ENCODE peak calls at places on chromosomes 6 and 20, in four cellular contexts. One of them, this sample, is unnamed.

GRCh38 chr6:37141291-37142046 is 28.5 kb upstream of the PIM1 start:
- DNase-seq in HepG2: no peak
- DNase-seq in GM12878: no peak
- DNase-seq in K562: no peak
- DNase-seq in this sample: no peak

GRCh38 chr6:148085651-148086321 is 256.9 kb upstream of the SASH1 start:
- DNase-seq in K562: no peak
- DNase-seq in GM12878: no peak
- DNase-seq in HepG2: no peak
- DNase-seq in this sample: no peak

GRCh38 chr20:16821211-16822089 is 73.3 kb downstream of the OTOR start:
- DNase-seq in GM12878: no peak
- DNase-seq in HepG2: peak
- DNase-seq in K562: peak
- DNase-seq in this sample: peak

GRCh38 chr6:11869656-11870340 is 91.2 kb upstream of the ADTRP start:
- DNase-seq in GM12878: no peak
- DNase-seq in HepG2: no peak
- DNase-seq in K562: no peak
- DNase-seq in this sample: no peak

GRCh38 chr6:150695652-150696051 is 96.0 kb downstream of the PLEKHG1 start:
- DNase-seq in K562: no peak
- DNase-seq in GM12878: no peak
- DNase-seq in HepG2: no peak
- DNase-seq in this sample: no peak

GRCh38 chr6:43771210-43771857 is 1.3 kb downstream of the VEGFA start:
- DNase-seq in HepG2: peak
- DNase-seq in K562: peak
- DNase-seq in GM12878: no peak
- DNase-seq in this sample: peak

GRCh38 chr6:155162682-155163081 is 101.1 kb upstream of the CLDN20 start:
- DNase-seq in HepG2: no peak
- DNase-seq in GM12878: no peak
- DNase-seq in K562: no peak
- DNase-seq in this sample: no peak

GRCh38 chr6:150112233-150112632 is 30.6 kb upstream of the PPP1R14C start:
- DNase-seq in K562: no peak
- DNase-seq in HepG2: no peak
- DNase-seq in GM12878: no peak
- DNase-seq in this sample: no peak

GRCh38 chr6:56374841-56375369 is 127.5 kb upstream of the COL21A1 start:
- DNase-seq in GM12878: no peak
- DNase-seq in HepG2: no peak
- DNase-seq in K562: no peak
- DNase-seq in this sample: no peak

GRCh38 chr20:13338999-13339411 is 117.9 kb downstream of the ISM1 start:
- DNase-seq in HepG2: peak
- DNase-seq in K562: no peak
- DNase-seq in GM12878: no peak
- DNase-seq in this sample: no peak

GRCh38 chr20:23050847-23051627 is 1.6 kb upstream of the THBD start:
- DNase-seq in K562: peak
- DNase-seq in HepG2: no peak
- DNase-seq in GM12878: no peak
- DNase-seq in this sample: no peak

GRCh38 chr6:12324096-12324495 is 33.9 kb downstream of the EDN1 start:
- DNase-seq in HepG2: peak
- DNase-seq in GM12878: no peak
- DNase-seq in K562: no peak
- DNase-seq in this sample: no peak

GRCh38 chr20:17533396-17533795 is 2.2 kb upstream of the BFSP1 start:
- DNase-seq in HepG2: peak
- DNase-seq in K562: peak
- DNase-seq in GM12878: no peak
- DNase-seq in this sample: peak

GRCh38 chr6:150881911-150882481 is 16.5 kb downstream of the MTHFD1L start:
- DNase-seq in GM12878: no peak
- DNase-seq in HepG2: peak
- DNase-seq in K562: no peak
- DNase-seq in this sample: peak

GRCh38 chr20:47740225-47741184 is 44.8 kb downstream of the SULF2 start:
- DNase-seq in HepG2: no peak
- DNase-seq in GM12878: no peak
- DNase-seq in K562: peak
- DNase-seq in this sample: no peak

DNA sequence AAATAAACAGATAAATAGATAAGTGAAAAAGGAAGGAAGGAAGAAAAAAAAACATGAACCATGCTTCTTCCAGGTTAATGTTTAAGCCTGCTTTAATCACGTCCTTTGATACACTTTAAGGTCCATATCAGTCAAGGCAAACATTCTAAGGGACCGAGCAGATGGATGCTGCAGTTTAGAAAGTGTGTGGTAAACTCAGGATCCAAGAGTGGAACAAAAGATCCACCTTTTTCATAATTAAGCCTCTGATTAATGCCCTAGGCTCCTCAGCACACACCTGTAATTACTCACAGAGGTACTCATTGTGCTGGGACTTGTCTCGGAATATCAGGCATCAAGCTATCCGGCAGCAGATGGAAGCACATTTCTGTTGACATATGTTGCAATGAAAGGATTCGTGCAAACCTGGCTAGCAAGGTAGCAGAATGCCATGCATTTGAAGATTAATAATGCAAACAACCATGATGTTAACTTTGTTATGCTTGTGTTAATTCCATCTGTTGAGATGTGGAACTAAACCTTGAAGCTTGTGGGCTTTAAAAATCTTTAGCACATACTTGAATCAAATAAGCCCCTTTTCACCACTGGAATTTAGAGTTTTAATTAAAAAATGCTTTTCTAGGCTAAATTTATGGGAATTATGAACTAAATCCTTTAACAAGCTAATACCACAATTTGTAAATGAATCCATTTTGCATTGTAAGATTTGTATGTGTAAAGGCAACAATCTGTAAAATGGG is 163.7 kb downstream of the RALGAPA2 start:
- DNase-seq in HepG2: peak
- DNase-seq in GM12878: no peak
- DNase-seq in K562: no peak
- DNase-seq in this sample: no peak
- TF ChIP-seq NFIC in HepG2: no peak
- TF ChIP-seq NFIC in GM12878: no peak
- TF ChIP-seq NFIC in K562: no peak
- TF ChIP-seq NFIC in this sample: no peak

GRCh38 chr20:62604796-62605195 is 37.5 kb upstream of the SLCO4A1 start:
- DNase-seq in K562: no peak
- DNase-seq in HepG2: no peak
- DNase-seq in GM12878: no peak
- DNase-seq in this sample: no peak

GRCh38 chr20:62603021-62603906 is 39.0 kb upstream of the SLCO4A1 start:
- DNase-seq in HepG2: no peak
- DNase-seq in GM12878: no peak
- DNase-seq in K562: no peak
- DNase-seq in this sample: no peak

GRCh38 chr20:62603907-62604785 is 38.2 kb upstream of the SLCO4A1 start:
- DNase-seq in HepG2: no peak
- DNase-seq in GM12878: no peak
- DNase-seq in K562: no peak
- DNase-seq in this sample: no peak

GRCh38 chr20:62601172-62601571 is 41.1 kb upstream of the SLCO4A1 start:
- DNase-seq in HepG2: no peak
- DNase-seq in GM12878: no peak
- DNase-seq in K562: no peak
- DNase-seq in this sample: no peak

DNA sequence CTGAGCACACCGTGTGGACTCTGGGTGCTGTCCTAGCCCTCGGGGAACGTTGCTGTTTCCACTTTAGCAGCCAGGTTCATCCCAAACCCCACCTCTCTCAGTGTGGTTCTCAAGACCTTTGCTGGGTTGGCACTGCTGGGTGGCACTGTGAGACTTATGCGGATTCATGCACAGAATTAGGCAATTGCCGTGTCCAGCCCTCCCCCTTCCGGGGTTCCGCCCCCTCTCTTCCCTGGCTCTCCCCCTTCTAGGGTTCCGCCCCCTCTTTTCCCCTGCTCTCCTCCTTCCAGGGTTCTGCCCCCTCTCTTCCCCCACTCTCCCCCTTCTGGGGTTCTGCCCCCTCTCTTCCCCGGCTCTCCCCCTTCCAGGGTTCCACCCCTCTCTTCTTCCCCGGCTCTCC is 39.8 kb upstream of the SLCO4A1 start:
- DNase-seq in K562: peak
- DNase-seq in GM12878: no peak
- DNase-seq in HepG2: no peak
- DNase-seq in this sample: no peak
- TF ChIP-seq NFIC in K562: no peak
- TF ChIP-seq NFIC in GM12878: no peak
- TF ChIP-seq NFIC in HepG2: no peak
- TF ChIP-seq NFIC in this sample: no peak

GRCh38 chr6:112309244-112309643 is 37.9 kb upstream of the RFPL4B start:
- DNase-seq in HepG2: no peak
- DNase-seq in K562: no peak
- DNase-seq in GM12878: no peak
- DNase-seq in this sample: no peak

GRCh38 chr6:112307707-112308106 is 39.4 kb upstream of the RFPL4B start:
- DNase-seq in GM12878: peak
- DNase-seq in K562: no peak
- DNase-seq in HepG2: no peak
- DNase-seq in this sample: no peak

GRCh38 chr6:112310439-112311154 is 36.5 kb upstream of the RFPL4B start:
- DNase-seq in GM12878: no peak
- DNase-seq in HepG2: no peak
- DNase-seq in K562: no peak
- DNase-seq in this sample: no peak

GRCh38 chr6:112308476-112308875 is 38.7 kb upstream of the RFPL4B start:
- DNase-seq in K562: no peak
- DNase-seq in HepG2: no peak
- DNase-seq in GM12878: no peak
- DNase-seq in this sample: no peak

DNA sequence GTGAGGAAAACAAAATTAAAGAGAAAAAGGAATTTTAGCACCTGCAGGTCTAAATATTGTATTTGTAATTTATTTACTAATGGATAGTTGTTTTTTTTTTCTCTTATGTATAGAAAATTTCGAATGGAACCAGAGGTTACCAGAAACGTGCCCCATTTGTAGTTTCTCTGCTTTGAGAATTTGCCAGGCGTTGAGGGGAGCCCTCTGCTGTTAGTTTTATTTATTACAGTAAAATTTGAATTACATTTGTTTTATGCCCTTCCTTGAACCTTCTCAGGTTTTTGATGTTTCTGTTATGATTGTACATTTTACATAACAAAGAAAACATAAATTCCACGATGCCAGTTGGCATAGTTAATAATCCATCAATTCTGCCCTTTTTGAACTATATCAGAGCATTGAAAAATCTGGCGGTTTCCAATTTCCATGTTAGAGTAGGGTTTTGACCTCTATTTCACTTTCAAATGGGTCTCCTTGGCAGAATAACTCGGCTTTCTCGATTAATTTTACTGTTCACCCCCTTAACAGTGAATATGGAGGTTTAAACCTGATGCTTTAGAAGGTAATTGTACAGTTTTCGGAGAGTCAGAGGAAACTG is 35.1 kb upstream of the RFPL4B start:
- DNase-seq in K562: peak
- DNase-seq in HepG2: peak
- DNase-seq in GM12878: no peak
- DNase-seq in this sample: peak
- TF ChIP-seq NFIC in K562: no peak
- TF ChIP-seq NFIC in HepG2: no peak
- TF ChIP-seq NFIC in GM12878: no peak
- TF ChIP-seq NFIC in this sample: no peak

GRCh38 chr6:1701668-1702353 is 92.1 kb downstream of the FOXC1 start:
- DNase-seq in HepG2: no peak
- DNase-seq in K562: no peak
- DNase-seq in GM12878: no peak
- DNase-seq in this sample: no peak
- TF ChIP-seq NFIC in HepG2: no peak
- TF ChIP-seq NFIC in K562: no peak
- TF ChIP-seq NFIC in GM12878: no peak
- TF ChIP-seq NFIC in this sample: no peak

GRCh38 chr6:139592011-139592410 is 217.6 kb upstream of the CITED2 start:
- DNase-seq in HepG2: no peak
- DNase-seq in K562: no peak
- DNase-seq in GM12878: no peak
- DNase-seq in this sample: no peak

GRCh38 chr6:139588734-139589418 is 214.4 kb upstream of the CITED2 start:
- DNase-seq in HepG2: peak
- DNase-seq in GM12878: no peak
- DNase-seq in K562: no peak
- DNase-seq in this sample: no peak

GRCh38 chr6:139588076-139588639 is 213.7 kb upstream of the CITED2 start:
- DNase-seq in HepG2: peak
- DNase-seq in K562: peak
- DNase-seq in GM12878: no peak
- DNase-seq in this sample: no peak

GRCh38 chr6:139591075-139591474 is 216.6 kb upstream of the CITED2 start:
- DNase-seq in K562: no peak
- DNase-seq in GM12878: no peak
- DNase-seq in HepG2: no peak
- DNase-seq in this sample: no peak

DNA sequence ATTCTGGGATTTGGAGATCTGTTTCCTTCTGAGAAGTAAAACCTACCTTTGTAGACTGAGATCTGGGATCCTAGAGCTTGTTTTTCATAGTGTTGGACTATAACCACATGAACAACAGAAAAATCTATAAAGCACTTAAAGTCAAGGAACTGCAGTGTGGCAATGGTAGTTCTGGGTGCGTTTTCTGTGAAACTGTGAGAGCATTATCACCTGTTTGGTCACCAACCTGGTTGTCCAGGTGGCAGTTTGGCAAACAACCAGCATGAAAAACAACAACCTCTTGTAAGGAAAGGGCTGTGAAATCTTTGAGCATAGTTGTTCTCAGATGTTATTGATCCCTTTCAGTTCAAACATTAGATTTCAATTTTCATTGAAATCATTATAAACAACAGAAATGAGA is 215.8 kb upstream of the CITED2 start:
- DNase-seq in HepG2: no peak
- DNase-seq in K562: no peak
- DNase-seq in GM12878: no peak
- DNase-seq in this sample: no peak
- TF ChIP-seq NFIC in HepG2: no peak
- TF ChIP-seq NFIC in K562: no peak
- TF ChIP-seq NFIC in GM12878: no peak
- TF ChIP-seq NFIC in this sample: no peak